ENCODE peak calls at places on chromosomes 1 and 21, in nine cellular contexts. T is T-helper 2 cell, M is AG08395, A is HEK293T, D is naive B cell, Z is SK-MEL-5, V is cardiac septum, N is HuH-7.5, R is GM23248. E is an unnamed sample.

GRCh38 chr1:152141971-152142584 is 16.9 kb downstream of the RPTN start:
- DNase-seq in T (no peak), M (peak; percentile 68), A (peak; percentile 52), D (no peak), Z (peak; percentile 87), V (no peak), N (peak; percentile 33), R (peak; percentile 86), E (peak; percentile 24)

GRCh38 chr1:234667891-234668576 is 58.1 kb upstream of the IRF2BP2 start:
- DNase-seq in T (no peak), M (no peak), A (no peak), D (no peak), Z (no peak), V (no peak), N (no peak), R (no peak), E (no peak)

GRCh38 chr1:86640161-86640560 is 64.2 kb upstream of the SH3GLB1 start:
- DNase-seq in T (no peak), M (no peak), A (no peak), D (no peak), Z (no peak), V (no peak), N (no peak), R (no peak), E (no peak)

GRCh38 chr1:209455133-209455532 is 128.4 kb upstream of the CAMK1G start:
- DNase-seq in T (no peak), M (peak; percentile 24), A (no peak), D (no peak), Z (no peak), V (no peak), N (no peak), R (peak; percentile 62), E (no peak)

GRCh38 chr1:227318852-227319607 is 738 bp upstream of the CDC42BPA start:
- DNase-seq in T (no peak), M (peak; percentile 77), A (peak; percentile 63), D (no peak), Z (peak; percentile 68), V (no peak), N (peak; percentile 55), R (peak; percentile 51), E (no peak)

GRCh38 chr21:32940079-32941014 is 85.4 kb upstream of the OLIG2 start:
- DNase-seq in T (peak; percentile 68), M (peak; percentile 34), A (peak; percentile 79), D (peak; percentile 13), Z (peak; percentile 66), V (no peak), N (no peak), R (peak; percentile 65), E (no peak)

GRCh38 chr1:58932820-58933598 is 149.2 kb upstream of the JUN start:
- DNase-seq in T (peak; percentile 40), M (peak; percentile 86), A (no peak), D (no peak), Z (no peak), V (no peak), N (peak; percentile 18), R (peak; percentile 91), E (no peak)

GRCh38 chr1:205091043-205091740 is 6.9 kb upstream of the TMEM81 start:
- DNase-seq in T (no peak), M (no peak), A (no peak), D (no peak), Z (no peak), V (no peak), N (no peak), R (peak; percentile 48), E (no peak)

GRCh38 chr1:7103322-7104052 is 318.2 kb downstream of the CAMTA1 start:
- DNase-seq in T (peak; percentile 9), M (no peak), A (no peak), D (no peak), Z (no peak), V (no peak), N (no peak), R (no peak), E (no peak)

GRCh38 chr1:244354810-244355278 is 96.9 kb downstream of the ADSS2 start:
- DNase-seq in T (no peak), M (no peak), A (no peak), D (no peak), Z (no peak), V (no peak), N (no peak), R (peak; percentile 8), E (no peak)

GRCh38 chr1:200233393-200233792 is 176.4 kb downstream of the ZNF281 start:
- DNase-seq in T (no peak), M (peak; percentile 14), A (no peak), D (no peak), Z (no peak), V (no peak), N (no peak), R (peak; percentile 74), E (no peak)

GRCh38 chr1:29973406-29973805 is 737.1 kb downstream of the PTPRU start:
- DNase-seq in T (no peak), M (no peak), A (no peak), D (no peak), Z (no peak), V (no peak), N (no peak), R (no peak), E (no peak)